ENCODE peak calls at places on chromosomes 3 and 15, in four cellular contexts. M, K, D and B are unnamed samples.

GRCh38 chr3:124817079-124817478 is 70.1 kb downstream of the ITGB5 start:
- DNase-seq in D (no peak), K (no peak), M (no peak), B (no peak)

GRCh38 chr3:114685053-114685630 is 391.3 kb downstream of the TIGIT start:
- DNase-seq in K (no peak), M (no peak), D (no peak), B (no peak)

GRCh38 chr3:32041316-32041715 is 59.8 kb downstream of the ZNF860 start:
- DNase-seq in M (no peak), D (no peak), K (no peak), B (no peak)

GRCh38 chr3:71130516-71131384 is 452.8 kb downstream of the FOXP1 start:
- DNase-seq in D (peak; percentile 62), K (peak; percentile 80), M (peak; percentile 47), B (peak; percentile 33)

GRCh38 chr3:161854232-161854771 is 357.7 kb downstream of the OTOL1 start:
- DNase-seq in D (no peak), K (no peak), M (peak; percentile 26), B (peak; percentile 22)

GRCh38 chr15:68234060-68234459 is 4.5 kb upstream of the CLN6 start:
- DNase-seq in K (peak; percentile 30), D (no peak), M (no peak), B (no peak)

GRCh38 chr3:10994311-10994710 is 1.8 kb downstream of the SLC6A1 start:
- DNase-seq in K (no peak), M (no peak), D (no peak), B (no peak)

GRCh38 chr3:76827647-76828273 is 212.1 kb upstream of the ROBO2 start:
- DNase-seq in K (no peak), M (no peak), D (no peak), B (no peak)

GRCh38 chr3:197750863-197751737 is 1.4 kb downstream of the FYTTD1 start:
- DNase-seq in M (peak; percentile 52), K (peak; percentile 60), D (no peak), B (peak; percentile 35)

GRCh38 chr15:66834863-66835557 is 133.0 kb downstream of the SMAD6 start:
- DNase-seq in M (no peak), K (no peak), D (no peak), B (no peak)

GRCh38 chr3:161559177-161559998 is 62.8 kb downstream of the OTOL1 start:
- DNase-seq in K (no peak), D (no peak), M (peak; percentile 65), B (peak; percentile 54)

GRCh38 chr15:39028069-39028468 is 463.5 kb upstream of the RASGRP1 start:
- DNase-seq in K (no peak), D (no peak), M (peak; percentile 68), B (no peak)

GRCh38 chr3:192413461-192413860 is 313.9 kb downstream of the FGF12 start:
- DNase-seq in D (no peak), M (no peak), K (no peak), B (no peak)

GRCh38 chr3:109923431-109923830 is 586.1 kb upstream of the DPPA4 start:
- DNase-seq in K (no peak), M (peak; percentile 7), D (no peak), B (no peak)

GRCh38 chr15:26971303-26972018 is 480 bp downstream of the GABRG3 start:
- DNase-seq in M (no peak), D (no peak), K (no peak), B (peak; percentile 4)

GRCh38 chr3:15276028-15276717 is 56.2 kb downstream of the SH3BP5 start:
- DNase-seq in K (no peak), M (no peak), D (no peak), B (no peak)

GRCh38 chr3:184399410-184399809 is 19.6 kb downstream of the CHRD start:
- DNase-seq in K (no peak), M (peak; percentile 23), D (no peak), B (no peak)

GRCh38 chr3:156024904-156025303 is 95.5 kb upstream of the KCNAB1 start:
- DNase-seq in M (peak; percentile 33), D (no peak), K (no peak), B (no peak)

GRCh38 chr15:38638841-38639240 is 74.2 kb upstream of the RASGRP1 start:
- DNase-seq in M (no peak), D (no peak), K (no peak), B (no peak)

GRCh38 chr3:172124271-172124670 is 84.9 kb downstream of the FNDC3B start:
- DNase-seq in D (no peak), M (no peak), K (no peak), B (no peak)

GRCh38 chr3:19702416-19703078 is 231.5 kb downstream of the EFHB start:
- DNase-seq in D (no peak), K (no peak), M (no peak), B (no peak)

GRCh38 chr3:194105292-194105691 is 30.7 kb upstream of the HES1 start:
- DNase-seq in K (no peak), M (no peak), D (no peak), B (no peak)

GRCh38 chr15:69820819-69821218 is 276.9 kb downstream of the TLE3 start:
- DNase-seq in M (no peak), D (no peak), K (no peak), B (no peak)

GRCh38 chr15:101641894-101642293 is 10.3 kb downstream of the TM2D3 start:
- DNase-seq in K (no peak), M (peak; percentile 17), D (no peak), B (peak; percentile 56)

GRCh38 chr3:14810070-14810732 is 8.6 kb upstream of the FGD5 start:
- DNase-seq in M (no peak), K (no peak), D (no peak), B (no peak)

GRCh38 chr3:12644297-12644937 is 19.5 kb downstream of the RAF1 start:
- DNase-seq in M (no peak), K (no peak), D (no peak), B (no peak)

GRCh38 chr15:90530250-90531051 is 728 bp downstream of the CRTC3 start:
- DNase-seq in D (peak; percentile 20), K (peak; percentile 81), M (peak; percentile 50), B (no peak)

GRCh38 chr3:11377726-11378125 is 105.5 kb downstream of the ATG7 start:
- DNase-seq in D (no peak), K (no peak), M (peak; percentile 52), B (no peak)

GRCh38 chr3:138222888-138223287 is 35.8 kb downstream of the ARMC8 start:
- DNase-seq in K (no peak), D (no peak), M (no peak), B (no peak)

GRCh38 chr15:48285329-48286214 is 45.7 kb upstream of the DUT start:
- DNase-seq in M (peak; percentile 77), D (peak; percentile 11), K (peak; percentile 68), B (peak; percentile 67)

GRCh38 chr15:91974321-91974720 is 120.8 kb downstream of the SLCO3A1 start:
- DNase-seq in K (no peak), M (peak; percentile 94), D (no peak), B (no peak)

GRCh38 chr3:188231454-188231853 is 77.5 kb downstream of the LPP start:
- DNase-seq in D (no peak), M (no peak), K (no peak), B (no peak)